ENCODE peak calls at places on chromosomes 13 and 19, in seven cellular contexts. L is adipocyte, Y is gastrocnemius medialis, U is neural progenitor cell, Z is tibial artery, S is body of pancreas, O is neuronal stem cell. E is an unnamed sample.

GRCh38 chr19:5485286-5485636 is 30.0 kb downstream of the ZNRF4 start:
- DNase-seq in L (no peak), Y (no peak), U (no peak), Z (no peak), S (no peak), O (no peak), E (no peak)

GRCh38 chr13:28531195-28531955 is 36.4 kb upstream of the FLT1 start:
- DNase-seq in L (peak; percentile 61), Y (no peak), U (peak; percentile 79), Z (no peak), S (peak; percentile 16), O (peak; percentile 37), E (no peak)

GRCh38 chr13:99916366-99917103 is 55.0 kb downstream of the ZIC5 start:
- DNase-seq in L (peak; percentile 81), Y (no peak), U (peak; percentile 49), Z (no peak), S (peak; percentile 19), O (no peak), E (no peak)

GRCh38 chr13:42363941-42364612 is 92.1 kb downstream of the AKAP11 start:
- DNase-seq in L (no peak), Y (no peak), U (no peak), Z (no peak), S (no peak), O (no peak), E (no peak)

GRCh38 chr19:49415102-49415809 is 8.0 kb downstream of the PTH2 start:
- DNase-seq in L (no peak), Y (no peak), U (no peak), Z (no peak), S (no peak), O (no peak), E (no peak)

GRCh38 chr19:46691104-46691503 is 25.8 kb downstream of the PRKD2 start:
- DNase-seq in L (no peak), Y (no peak), U (no peak), Z (no peak), S (no peak), O (no peak), E (no peak)

GRCh38 chr13:48804836-48805601 is 151.3 kb downstream of the CYSLTR2 start:
- DNase-seq in L (no peak), Y (no peak), U (no peak), Z (no peak), S (no peak), O (no peak), E (no peak)

GRCh38 chr13:79423801-79424642 is 18.0 kb upstream of the RBM26 start:
- DNase-seq in L (peak; percentile 82), Y (no peak), U (peak; percentile 34), Z (no peak), S (no peak), O (no peak), E (no peak)

GRCh38 chr13:30373727-30374126 is 48.6 kb upstream of the UBE2L5 start:
- DNase-seq in L (no peak), Y (no peak), U (no peak), Z (peak; percentile 46), S (no peak), O (no peak), E (no peak)

GRCh38 chr19:55434356-55434755 is 8.7 kb downstream of the SHISA7 start:
- DNase-seq in L (no peak), Y (no peak), U (no peak), Z (no peak), S (no peak), O (no peak), E (no peak)

GRCh38 chr19:8600064-8600463 is 10.5 kb downstream of the ADAMTS10 start:
- DNase-seq in L (no peak), Y (no peak), U (no peak), Z (no peak), S (no peak), O (no peak), E (no peak)

GRCh38 chr13:37615271-37615670 is 16.7 kb upstream of the POSTN start:
- DNase-seq in L (no peak), Y (no peak), U (no peak), Z (no peak), S (no peak), O (no peak), E (no peak)

GRCh38 chr13:66234159-66234558 is 996.0 kb downstream of the PCDH9 start:
- DNase-seq in L (no peak), Y (no peak), U (no peak), Z (no peak), S (peak; percentile 4), O (no peak), E (no peak)

GRCh38 chr19:11738746-11739620 is at the start of gene ZNF823:
- DNase-seq in L (peak; percentile 99), Y (peak; percentile 96), U (peak; percentile 99), Z (peak; percentile 100), S (peak; percentile 100), O (peak; percentile 99), E (peak; percentile 91)

GRCh38 chr19:48674921-48675824 is 2.4 kb upstream of the NTN5 start:
- DNase-seq in L (peak; percentile 94), Y (peak; percentile 63), U (peak; percentile 93), Z (peak; percentile 88), S (peak; percentile 91), O (peak; percentile 82), E (peak; percentile 92)

GRCh38 chr13:47437411-47437810 is 540.6 kb upstream of the HTR2A start:
- DNase-seq in L (peak; percentile 46), Y (no peak), U (no peak), Z (no peak), S (no peak), O (no peak), E (no peak)

GRCh38 chr13:47628666-47629065 is 372.4 kb downstream of the SUCLA2 start:
- DNase-seq in L (no peak), Y (no peak), U (no peak), Z (no peak), S (no peak), O (no peak), E (no peak)

GRCh38 chr13:32228330-32229041 is 86.7 kb downstream of the ZAR1L start:
- DNase-seq in L (no peak), Y (no peak), U (no peak), Z (no peak), S (peak; percentile 23), O (no peak), E (no peak)

GRCh38 chr13:37023871-37024270 is 23.3 kb downstream of the EXOSC8 start:
- DNase-seq in L (peak; percentile 22), Y (no peak), U (no peak), Z (no peak), S (no peak), O (no peak), E (no peak)

GRCh38 chr13:39526499-39526898 is 76.5 kb downstream of the LHFPL6 start:
- DNase-seq in L (no peak), Y (no peak), U (no peak), Z (no peak), S (no peak), O (no peak), E (no peak)

GRCh38 chr13:29969286-29969685 is 118.9 kb upstream of the UBL3 start:
- DNase-seq in L (peak; percentile 46), Y (no peak), U (no peak), Z (no peak), S (no peak), O (no peak), E (no peak)

GRCh38 chr19:43438291-43439162 is 23.8 kb downstream of the TEX101 start:
- DNase-seq in L (peak; percentile 86), Y (no peak), U (no peak), Z (no peak), S (peak; percentile 14), O (no peak), E (no peak)

GRCh38 chr19:2385053-2385721 is 25.1 kb downstream of the TMPRSS9 start:
- DNase-seq in L (peak; percentile 62), Y (no peak), U (peak; percentile 79), Z (no peak), S (peak; percentile 59), O (no peak), E (peak; percentile 37)

GRCh38 chr13:98994896-98995295 is 17.0 kb upstream of the DOCK9 start:
- DNase-seq in L (no peak), Y (no peak), U (no peak), Z (no peak), S (no peak), O (no peak), E (no peak)

GRCh38 chr13:31476266-31476665 is 263.1 kb upstream of the RXFP2 start:
- DNase-seq in L (peak; percentile 72), Y (no peak), U (no peak), Z (no peak), S (peak; percentile 16), O (no peak), E (no peak)

GRCh38 chr19:17835182-17836006 is 12.4 kb downstream of the JAK3 start:
- DNase-seq in L (no peak), Y (no peak), U (no peak), Z (no peak), S (no peak), O (no peak), E (no peak)

GRCh38 chr19:38683393-38684077 is 36.1 kb downstream of the ACTN4 start:
- DNase-seq in L (peak; percentile 79), Y (peak; percentile 48), U (peak; percentile 40), Z (peak; percentile 90), S (peak; percentile 96), O (no peak), E (peak; percentile 82)

GRCh38 chr13:102903659-102904407 is 58.0 kb downstream of the ERCC5 start:
- DNase-seq in L (peak; percentile 48), Y (no peak), U (peak; percentile 28), Z (no peak), S (no peak), O (no peak), E (peak; percentile 2)

GRCh38 chr19:51784109-51784785 is 10.7 kb upstream of the FPR3 start:
- DNase-seq in L (no peak), Y (no peak), U (no peak), Z (no peak), S (no peak), O (no peak), E (no peak)
- H3K4me1 ChIP-seq in L (peaks cover 5% of the 10 kb centered on the region), Y (no peaks in the 10 kb centered on the region), U (no peaks in the 10 kb centered on the region), Z (no peaks in the 10 kb centered on the region), S (no peaks in the 10 kb centered on the region), O (no peaks in the 10 kb centered on the region), E (no peaks in the 10 kb centered on the region)

DNA sequence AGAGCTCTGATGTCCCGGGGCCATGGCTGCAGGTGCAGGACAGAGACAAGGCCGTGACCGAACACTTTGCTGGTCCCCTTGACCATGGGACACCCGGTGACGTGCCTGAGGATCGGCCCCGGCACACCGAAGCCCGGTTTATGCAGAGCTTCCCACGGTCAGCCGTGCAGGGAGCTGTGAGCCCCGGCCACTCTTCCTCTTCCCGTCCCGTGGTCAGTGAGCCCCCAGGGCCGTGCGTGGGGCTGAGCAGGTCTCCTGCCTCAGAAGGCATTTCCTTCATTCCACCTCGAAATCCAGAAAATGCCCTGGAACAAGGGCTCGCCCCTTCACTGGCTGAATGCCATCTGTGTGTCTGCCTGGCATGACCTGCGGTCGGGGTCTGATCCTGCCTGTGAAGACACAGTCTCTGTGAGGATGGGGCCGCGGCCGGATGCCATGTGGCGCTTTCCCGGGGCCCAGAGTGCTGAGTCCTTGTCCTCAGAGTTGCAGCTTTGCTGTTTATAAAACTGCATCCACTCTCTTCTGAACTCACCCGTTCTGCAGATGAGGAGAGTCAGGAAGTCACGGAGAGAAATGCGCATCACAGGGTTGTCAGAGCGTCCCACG is 16.9 kb downstream of the MCF2L start:
- DNase-seq in L (no peak), Y (no peak), U (no peak), Z (no peak), S (no peak), O (no peak), E (no peak)
- H3K4me1 ChIP-seq in L (no peaks in the 10 kb centered on the region), Y (no peaks in the 10 kb centered on the region), U (peaks cover 11% of the 10 kb centered on the region), Z (no peaks in the 10 kb centered on the region), S (peaks cover 20% of the 10 kb centered on the region), O (peaks cover 19% of the 10 kb centered on the region), E (no peaks in the 10 kb centered on the region)

GRCh38 chr19:57708641-57709354 is at the start of gene ZNF154:
- DNase-seq in L (peak; percentile 69), Y (peak; percentile 31), U (peak; percentile 94), Z (no peak), S (peak; percentile 39), O (peak; percentile 77), E (peak; percentile 73)
- H3K4me1 ChIP-seq in L (peaks cover 7% of the 10 kb centered on the region), Y (peaks cover 4% of the 10 kb centered on the region), U (peaks cover 8% of the 10 kb centered on the region), Z (no peaks in the 10 kb centered on the region), S (peaks cover 7% of the 10 kb centered on the region), O (peaks cover 8% of the 10 kb centered on the region), E (peaks cover 1% of the 10 kb centered on the region)

GRCh38 chr19:45079911-45080469 is 930 bp downstream of the GEMIN7 start:
- DNase-seq in L (no peak), Y (no peak), U (peak; percentile 54), Z (no peak), S (no peak), O (no peak), E (no peak)
- H3K4me1 ChIP-seq in L (peaks cover 15% of the 10 kb centered on the region), Y (peaks cover 22% of the 10 kb centered on the region), U (peaks cover 26% of the 10 kb centered on the region), Z (peaks cover 21% of the 10 kb centered on the region), S (peaks cover 38% of the 10 kb centered on the region), O (peaks cover 8% of the 10 kb centered on the region), E (no peaks in the 10 kb centered on the region)

E was measured in iPS DF 6.9.